ENCODE peak calls at places on chromosome 21, in six cellular contexts. M is neuronal stem cell, S is H9, W is IMR-90, G is mesenchymal stem cell, L is mesendoderm. Y is an unnamed sample.

GRCh38 chr21:32423320-32423719 is 10.8 kb downstream of the EVA1C start:
- DNase-seq in M (no peak), S (no peak), W (peak; percentile 94), G (no peak), L (no peak), Y (no peak)

GRCh38 chr21:33966324-33966949 is 50.8 kb upstream of the ATP5PO start:
- DNase-seq in M (no peak), S (no peak), W (no peak), G (no peak), L (no peak), Y (no peak)

GRCh38 chr21:25790122-25790951 is 55.6 kb downstream of the GABPA start:
- DNase-seq in M (peak; percentile 8), S (no peak), W (peak; percentile 41), G (peak; percentile 47), L (peak; percentile 59), Y (no peak)

GRCh38 chr21:29256125-29256895 is 42.4 kb upstream of the BACH1 start:
- DNase-seq in M (no peak), S (no peak), W (no peak), G (no peak), L (no peak), Y (no peak)

GRCh38 chr21:38165466-38166213 is 91.2 kb upstream of the KCNJ15 start:
- DNase-seq in M (no peak), S (no peak), W (peak; percentile 59), G (peak; percentile 17), L (no peak), Y (no peak)

GRCh38 chr21:33976082-33976979 is 60.7 kb upstream of the ATP5PO start:
- DNase-seq in M (no peak), S (no peak), W (peak; percentile 94), G (peak; percentile 95), L (peak; percentile 39), Y (peak; percentile 43)

GRCh38 chr21:31612889-31613785 is 46.4 kb upstream of the SOD1 start:
- DNase-seq in M (peak; percentile 36), S (no peak), W (peak; percentile 15), G (peak; percentile 2), L (no peak), Y (no peak)

GRCh38 chr21:32412162-32412997 is at the start of gene EVA1C:
- DNase-seq in M (no peak), S (peak; percentile 69), W (peak; percentile 30), G (no peak), L (peak; percentile 63), Y (no peak)

GRCh38 chr21:17476006-17476405 is 36.8 kb upstream of the CXADR start:
- DNase-seq in M (no peak), S (no peak), W (no peak), G (no peak), L (no peak), Y (no peak)

GRCh38 chr21:34202553-34203332 is 129.4 kb downstream of the MRPS6 start:
- DNase-seq in M (peak; percentile 54), S (peak; percentile 68), W (no peak), G (peak; percentile 76), L (peak; percentile 92), Y (peak; percentile 76)

GRCh38 chr21:31943586-31943985 is 70.8 kb downstream of the HUNK start:
- DNase-seq in M (no peak), S (no peak), W (no peak), G (no peak), L (peak; percentile 50), Y (no peak)

GRCh38 chr21:28485301-28486022 is 507.2 kb downstream of the LTN1 start:
- DNase-seq in M (no peak), S (no peak), W (peak; percentile 80), G (no peak), L (no peak), Y (no peak)

GRCh38 chr21:45288441-45288841 is 746 bp upstream of the POFUT2 start:
- DNase-seq in M (no peak), S (peak; percentile 46), W (no peak), G (no peak), L (no peak), Y (no peak)
- H2AK5ac ChIP-seq in M (peak overlapping the region; percentile 61), S (no peak overlapping the region), W (no peak overlapping the region), G (no peak overlapping the region), L (no peak overlapping the region), Y (no peak overlapping the region)

DNA sequence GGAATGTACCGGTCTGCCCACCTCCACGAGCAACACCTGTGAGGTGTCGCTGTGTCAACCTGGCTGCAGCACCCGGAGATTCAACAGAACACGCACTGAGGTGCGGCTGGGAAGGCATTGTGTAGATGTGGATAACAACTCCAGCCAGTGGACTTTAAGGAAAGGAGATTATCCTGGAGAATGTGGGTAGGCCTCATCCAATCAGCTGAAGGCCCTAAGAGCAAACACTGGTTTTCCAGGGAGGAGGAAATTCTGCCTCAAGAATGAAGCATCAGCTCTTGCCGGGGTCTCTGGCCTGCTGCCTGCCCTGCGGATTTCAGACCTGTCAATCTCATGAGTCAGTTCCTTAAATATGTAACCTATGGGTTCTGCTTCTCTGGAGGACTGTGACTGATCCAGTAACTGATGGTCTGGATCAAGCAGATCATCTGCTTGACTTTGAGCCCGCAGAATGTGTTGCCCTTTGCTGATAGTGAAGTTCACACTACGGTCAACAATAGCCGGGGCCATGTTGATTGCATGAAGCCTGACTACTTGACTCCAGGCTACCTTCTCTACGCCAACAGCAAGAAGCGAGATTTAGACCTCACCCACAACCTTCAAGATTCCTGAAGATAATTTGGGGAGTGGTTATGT is 15.9 kb upstream of the PRDM15 start:
- DNase-seq in M (no peak), S (no peak), W (peak; percentile 91), G (peak; percentile 49), L (peak; percentile 18), Y (no peak)
- H2AK5ac ChIP-seq in M (no peak overlapping the region), S (no peak overlapping the region), W (peak overlapping the region; percentile 74), G (no peak overlapping the region), L (no peak overlapping the region), Y (no peak overlapping the region)

GRCh38 chr21:35517848-35518247 is 468.7 kb upstream of the RUNX1 start:
- DNase-seq in M (no peak), S (no peak), W (no peak), G (no peak), L (no peak), Y (no peak)

GRCh38 chr21:35521852-35522505 is 472.9 kb upstream of the RUNX1 start:
- DNase-seq in M (no peak), S (no peak), W (no peak), G (no peak), L (no peak), Y (no peak)

GRCh38 chr21:35521293-35521692 is 472.2 kb upstream of the RUNX1 start:
- DNase-seq in M (no peak), S (peak; percentile 55), W (no peak), G (no peak), L (peak; percentile 49), Y (no peak)

GRCh38 chr21:35520302-35520701 is 471.2 kb upstream of the RUNX1 start:
- DNase-seq in M (no peak), S (no peak), W (no peak), G (peak; percentile 83), L (no peak), Y (no peak)

DNA sequence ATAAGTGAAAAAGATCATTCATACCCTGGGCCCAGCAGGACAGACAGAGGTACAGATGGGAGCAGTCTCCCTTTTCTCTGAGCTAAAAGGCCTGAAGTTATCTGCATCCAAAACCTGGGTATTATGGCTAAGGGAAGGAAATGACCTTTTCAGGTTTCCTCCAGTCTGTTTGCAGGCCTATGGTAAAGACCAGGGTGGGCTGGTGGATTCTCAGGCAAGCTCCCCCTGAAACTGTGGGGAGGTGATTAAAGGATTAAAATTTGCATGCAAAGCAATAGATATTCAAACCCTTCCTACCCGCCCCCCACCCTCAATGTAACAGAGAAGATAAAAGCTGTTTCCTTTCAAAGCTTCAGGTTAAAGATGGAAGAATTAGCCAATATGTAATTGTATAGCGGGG is 471.8 kb upstream of the RUNX1 start:
- DNase-seq in M (no peak), S (no peak), W (no peak), G (no peak), L (peak; percentile 45), Y (no peak)
- H2AK5ac ChIP-seq in M (no peak overlapping the region), S (no peak overlapping the region), W (no peak overlapping the region), G (no peak overlapping the region), L (no peak overlapping the region), Y (no peak overlapping the region)

DNA sequence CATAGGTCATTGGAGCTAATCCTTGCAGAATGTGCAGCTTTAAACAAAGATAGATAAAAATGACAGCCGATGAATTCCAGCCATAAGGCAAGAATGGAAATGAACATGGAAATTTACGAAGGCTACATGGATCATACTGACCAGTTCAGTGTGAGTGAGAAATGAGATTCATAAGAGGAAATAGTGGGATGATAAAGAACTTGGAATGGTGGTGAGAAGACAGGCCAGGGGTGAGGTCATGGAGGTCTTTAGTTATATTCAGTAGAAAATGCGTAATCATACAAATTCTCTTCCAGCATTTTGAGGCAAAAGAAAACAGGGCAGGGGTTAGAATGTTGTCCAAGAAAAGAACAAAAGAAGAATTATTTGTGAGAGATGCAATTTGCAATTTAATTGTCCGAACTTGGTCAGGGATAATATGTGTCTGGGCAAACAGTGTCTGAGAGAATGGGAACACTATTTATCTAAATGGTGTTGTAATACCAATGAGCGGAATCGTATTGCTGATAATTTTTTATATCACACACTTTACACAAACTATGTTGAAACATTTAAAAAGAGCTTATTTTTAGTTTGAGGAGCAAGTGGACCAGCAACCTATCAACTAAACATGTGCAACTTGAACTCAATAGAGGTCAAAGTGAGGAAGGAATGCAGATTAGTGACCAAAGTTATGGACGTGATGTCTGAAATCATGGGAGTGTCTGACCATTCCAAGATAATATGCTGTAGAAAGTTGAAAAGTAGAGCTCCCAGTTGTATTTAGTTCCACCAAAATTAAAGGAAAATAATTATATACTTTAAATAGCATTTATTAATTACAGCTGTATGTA is 739.0 kb upstream of the NCAM2 start:
- DNase-seq in M (no peak), S (no peak), W (no peak), G (peak; percentile 3), L (no peak), Y (no peak)
- H2AK5ac ChIP-seq in M (no peak overlapping the region), S (no peak overlapping the region), W (no peak overlapping the region), G (no peak overlapping the region), L (no peak overlapping the region), Y (no peak overlapping the region)

GRCh38 chr21:42777757-42778344 is 101.5 kb downstream of the WDR4 start:
- DNase-seq in M (no peak), S (no peak), W (no peak), G (no peak), L (no peak), Y (no peak)
- H2AK5ac ChIP-seq in M (no peak overlapping the region), S (no peak overlapping the region), W (no peak overlapping the region), G (no peak overlapping the region), L (no peak overlapping the region), Y (no peak overlapping the region)

DNA sequence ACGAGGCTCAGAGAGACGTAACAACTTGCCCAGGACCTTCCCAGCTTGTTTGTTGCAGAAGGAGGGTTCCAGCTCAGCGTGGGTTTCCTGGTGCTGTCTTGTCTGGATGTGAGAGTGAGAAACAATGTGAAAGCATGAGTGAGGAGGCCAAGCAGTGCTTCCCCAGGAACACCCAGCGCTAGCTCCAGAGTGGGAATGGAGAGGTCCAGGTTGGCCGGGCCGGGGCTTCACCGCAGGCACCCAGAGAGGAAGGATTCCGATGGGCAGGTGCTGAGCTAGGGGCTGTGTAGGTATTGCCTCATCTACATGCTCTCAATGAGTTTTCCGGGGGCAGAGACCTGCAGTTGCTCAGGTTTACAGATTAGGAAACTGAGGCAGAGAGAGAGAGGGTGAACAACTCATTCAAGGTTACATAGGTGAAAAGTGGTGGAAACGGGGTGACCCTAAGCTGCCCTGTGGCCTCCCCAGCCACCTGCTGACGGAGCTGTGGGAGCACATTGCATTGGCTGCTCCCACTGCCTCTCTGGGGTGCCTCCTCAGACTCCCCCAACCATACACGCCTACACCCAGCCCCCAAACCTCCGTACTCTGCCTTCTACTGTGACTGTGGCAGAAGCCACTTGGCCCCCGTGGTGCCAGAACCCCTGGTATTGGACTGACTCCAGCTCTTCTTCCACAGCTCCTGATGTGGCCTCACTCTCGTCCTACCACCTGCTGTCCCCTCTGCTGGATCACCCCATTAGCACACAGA is 51.2 kb downstream of the B3GALT5 start:
- DNase-seq in M (no peak), S (no peak), W (no peak), G (no peak), L (no peak), Y (no peak)
- H2AK5ac ChIP-seq in M (no peak overlapping the region), S (no peak overlapping the region), W (no peak overlapping the region), G (peak overlapping the region; percentile 34), L (no peak overlapping the region), Y (no peak overlapping the region)

Y was measured in H1.